ENCODE peak calls at places on chromosomes 1 and 21, in five cellular contexts. O, N, G, M and X are unnamed samples.

GRCh38 chr1:57633055-57633454 is 209.2 kb upstream of the DAB1 start:
- DNase-seq in O (no peak), M (no peak), N (no peak), G (no peak), X (no peak)

GRCh38 chr1:110756506-110756905 is 81.8 kb upstream of the KCNA3 start:
- DNase-seq in O (peak; percentile 40), G (no peak), M (peak; percentile 75), N (peak; percentile 82), X (no peak)

GRCh38 chr1:192609110-192610079 is 26.6 kb upstream of the RGS13 start:
- DNase-seq in O (no peak), M (no peak), G (no peak), N (no peak), X (no peak)

GRCh38 chr1:246506440-246506784 is 667 bp downstream of the SMYD3 start:
- DNase-seq in O (peak; percentile 58), N (no peak), G (no peak), M (no peak), X (no peak)

GRCh38 chr1:87330201-87330953 is 1.7 kb downstream of the LMO4 start:
- DNase-seq in O (peak; percentile 55), G (no peak), N (no peak), M (peak; percentile 87), X (no peak)

GRCh38 chr1:220887202-220887867 is 8.1 kb downstream of the HLX start:
- DNase-seq in N (no peak), M (no peak), O (no peak), G (no peak), X (peak; percentile 85)

GRCh38 chr21:27132270-27132669 is 165.4 kb upstream of the ADAMTS5 start:
- DNase-seq in N (no peak), O (no peak), G (no peak), M (no peak), X (no peak)

GRCh38 chr1:27478098-27478497 is 11.9 kb downstream of the WASF2 start:
- DNase-seq in N (no peak), O (no peak), M (no peak), G (no peak), X (no peak)

GRCh38 chr1:119885903-119886783 is 10.2 kb downstream of the ADAM30 start:
- DNase-seq in N (no peak), O (peak; percentile 51), G (no peak), M (peak; percentile 24), X (peak; percentile 53)

GRCh38 chr21:29077651-29078090 is 4.2 kb upstream of the CCT8 start:
- DNase-seq in N (peak; percentile 51), O (peak; percentile 81), G (no peak), M (peak; percentile 52), X (peak; percentile 45)

GRCh38 chr1:14314032-14314431 is 284.5 kb upstream of the KAZN start:
- DNase-seq in M (no peak), O (no peak), N (no peak), G (no peak), X (no peak)

GRCh38 chr1:241521718-241522117 is 2.2 kb upstream of the FH start:
- DNase-seq in G (no peak), N (no peak), M (no peak), O (no peak), X (no peak)

GRCh38 chr1:73948021-73948420 is 250.0 kb downstream of the LRRIQ3 start:
- DNase-seq in M (no peak), O (peak; percentile 48), G (no peak), N (no peak), X (no peak)

GRCh38 chr1:216457356-216457755 is 34.1 kb upstream of the USH2A start:
- DNase-seq in O (peak; percentile 20), G (no peak), N (no peak), M (no peak), X (no peak)

GRCh38 chr1:163090321-163090945 is 21.3 kb downstream of the RGS4 start:
- DNase-seq in N (no peak), G (no peak), O (peak; percentile 28), M (no peak), X (no peak)

GRCh38 chr1:19828546-19828945 is 13.5 kb upstream of the RNF186 start:
- DNase-seq in M (no peak), G (no peak), N (no peak), O (no peak), X (no peak)

GRCh38 chr1:150925080-150925479 is 1.1 kb upstream of the SETDB1 start:
- DNase-seq in O (peak; percentile 61), G (no peak), M (peak; percentile 55), N (no peak), X (no peak)

GRCh38 chr1:168317309-168317708 is 36.6 kb downstream of the TBX19 start:
- DNase-seq in O (no peak), G (no peak), N (no peak), M (no peak), X (no peak)

GRCh38 chr1:212773011-212773410 is 18.6 kb downstream of the NSL1 start:
- DNase-seq in N (no peak), M (no peak), O (no peak), G (no peak), X (no peak)

GRCh38 chr1:212816567-212817278 is 25.0 kb downstream of the TATDN3 start:
- DNase-seq in N (no peak), O (peak; percentile 93), M (no peak), G (no peak), X (no peak)

GRCh38 chr1:167717351-167717750 is 4.4 kb upstream of the MPZL1 start:
- DNase-seq in M (no peak), N (no peak), G (no peak), O (no peak), X (no peak)

GRCh38 chr1:156776942-156777341 is 9.6 kb downstream of the PRCC start:
- DNase-seq in G (no peak), O (no peak), N (no peak), M (no peak), X (no peak)

GRCh38 chr1:224506141-224506814 is 71.7 kb upstream of the WDR26 start:
- DNase-seq in M (no peak), O (peak; percentile 74), G (no peak), N (peak; percentile 78), X (no peak)

GRCh38 chr1:100530901-100531487 is 6.9 kb upstream of the GPR88 start:
- DNase-seq in G (peak; percentile 33), O (no peak), N (no peak), M (no peak), X (no peak)

GRCh38 chr1:160672789-160673695 is 26.2 kb upstream of the SLAMF1 start:
- DNase-seq in M (no peak), O (no peak), N (no peak), G (no peak), X (no peak)

GRCh38 chr1:243268284-243268653 is 12.4 kb downstream of the SDCCAG8 start:
- DNase-seq in O (no peak), G (peak; percentile 94), N (no peak), M (no peak), X (no peak)

GRCh38 chr1:183279835-183280234 is 93.8 kb downstream of the LAMC2 start:
- DNase-seq in N (no peak), G (peak; percentile 84), O (no peak), M (no peak), X (no peak)

GRCh38 chr1:90616395-90616794 is 100.7 kb downstream of the BARHL2 start:
- DNase-seq in N (peak; percentile 32), G (no peak), O (peak; percentile 60), M (peak; percentile 26), X (no peak)

GRCh38 chr1:165551469-165551868 is 7.7 kb downstream of the LRRC52 start:
- DNase-seq in O (no peak), M (no peak), N (no peak), G (no peak), X (no peak)